ENCODE peak calls at places on chromosomes 12 and 14, in eight cellular contexts. J is gastrocnemius medialis; T is astrocyte of the spinal cord; K is effector memory CD4-positive, alpha-beta T cell; P is adrenal gland; L is fibroblast of lung; V is HL-60; Z is A673. D is an unnamed sample.

GRCh38 chr14:90467501-90467900 is 70.7 kb downstream of the CALM1 start:
- DNase-seq in J (no peak), T (no peak), K (no peak), P (no peak), L (no peak), V (no peak), Z (no peak), D (no peak)

GRCh38 chr14:78989246-78989645 is 819.1 kb downstream of the NRXN3 start:
- DNase-seq in J (no peak), T (no peak), K (no peak), P (no peak), L (no peak), V (no peak), Z (no peak), D (no peak)

GRCh38 chr14:21300892-21301291 is 21.0 kb downstream of the RPGRIP1 start:
- DNase-seq in J (no peak), T (no peak), K (no peak), P (peak), L (peak), V (peak), Z (peak), D (no peak)

GRCh38 chr12:92041742-92042141 is 103.9 kb downstream of the BTG1 start:
- DNase-seq in J (no peak), T (no peak), K (no peak), P (no peak), L (peak), V (no peak), Z (no peak), D (no peak)

GRCh38 chr14:73850940-73851339 is 691 bp upstream of the PTGR2 start:
- DNase-seq in J (no peak), T (no peak), K (no peak), P (no peak), L (peak), V (no peak), Z (peak), D (peak)

GRCh38 chr14:75334191-75335051 is 55.8 kb downstream of the FOS start:
- DNase-seq in J (peak), T (no peak), K (peak), P (peak), L (no peak), V (peak), Z (no peak), D (peak)

GRCh38 chr14:58055497-58055896 is 96.5 kb downstream of the ARMH4 start:
- DNase-seq in J (no peak), T (no peak), K (no peak), P (no peak), L (peak), V (no peak), Z (no peak), D (no peak)

GRCh38 chr12:120640840-120641833 is 711 bp downstream of the CABP1 start:
- DNase-seq in J (peak), T (peak), K (peak), P (peak), L (peak), V (peak), Z (peak), D (peak)

GRCh38 chr14:89399594-89400068 is 17.4 kb downstream of the FOXN3 start:
- DNase-seq in J (no peak), T (peak), K (no peak), P (no peak), L (peak), V (no peak), Z (peak), D (peak)

GRCh38 chr14:73802431-73803188 is 49.0 kb upstream of the PTGR2 start:
- DNase-seq in J (no peak), T (no peak), K (no peak), P (no peak), L (no peak), V (no peak), Z (no peak), D (no peak)

GRCh38 chr12:25518512-25518911 is 34.6 kb downstream of the LMNTD1 start:
- DNase-seq in J (no peak), T (peak), K (no peak), P (no peak), L (peak), V (no peak), Z (no peak), D (peak)

GRCh38 chr12:116317986-116318737 is 40.7 kb upstream of the MED13L start:
- DNase-seq in J (peak), T (no peak), K (no peak), P (no peak), L (peak), V (no peak), Z (no peak), D (no peak)

GRCh38 chr12:52446346-52447045 is 5.5 kb downstream of the KRT6B start:
- DNase-seq in J (no peak), T (no peak), K (no peak), P (no peak), L (peak), V (no peak), Z (no peak), D (no peak)

GRCh38 chr12:100141998-100142850 is 450 bp downstream of the BLTP3B start:
- DNase-seq in J (peak), T (no peak), K (peak), P (peak), L (no peak), V (peak), Z (peak), D (peak)

GRCh38 chr12:64175254-64175945 is 46.7 kb downstream of the KICS2 start:
- DNase-seq in J (no peak), T (no peak), K (no peak), P (no peak), L (no peak), V (peak), Z (peak), D (peak)

GRCh38 chr14:106141242-106142220 is 615.1 kb downstream of the TMEM121 start:
- DNase-seq in J (no peak), T (no peak), K (peak), P (no peak), L (no peak), V (peak), Z (peak), D (no peak)

GRCh38 chr14:22039938-22040780 is 366.5 kb upstream of the OR4E1 start:
- DNase-seq in J (no peak), T (no peak), K (no peak), P (no peak), L (no peak), V (peak), Z (peak), D (no peak)

GRCh38 chr14:39974036-39974435 is 541.8 kb upstream of the FBXO33 start:
- DNase-seq in J (no peak), T (no peak), K (no peak), P (no peak), L (no peak), V (no peak), Z (no peak), D (no peak)

GRCh38 chr14:105937253-105938054 is 411.1 kb downstream of the TMEM121 start:
- DNase-seq in J (no peak), T (no peak), K (no peak), P (no peak), L (no peak), V (no peak), Z (no peak), D (no peak)

GRCh38 chr12:119461815-119462214 is 127.3 kb downstream of the CCDC60 start:
- DNase-seq in J (no peak), T (no peak), K (no peak), P (no peak), L (no peak), V (no peak), Z (no peak), D (no peak)

GRCh38 chr12:102824218-102824835 is 92.7 kb downstream of the PAH start:
- DNase-seq in J (no peak), T (peak), K (no peak), P (peak), L (peak), V (no peak), Z (peak), D (no peak)

GRCh38 chr12:15209782-15210181 is 11.4 kb downstream of the RERG start:
- DNase-seq in J (peak), T (peak), K (no peak), P (no peak), L (peak), V (no peak), Z (no peak), D (peak)

GRCh38 chr12:62215506-62215905 is 44.7 kb upstream of the USP15 start:
- DNase-seq in J (no peak), T (no peak), K (no peak), P (no peak), L (no peak), V (no peak), Z (no peak), D (no peak)

GRCh38 chr14:24353551-24354529 is 14.0 kb upstream of the RIPK3 start:
- DNase-seq in J (no peak), T (no peak), K (no peak), P (no peak), L (peak), V (no peak), Z (no peak), D (peak)

GRCh38 chr14:51394804-51395203 is 154.8 kb downstream of the TMX1 start:
- DNase-seq in J (no peak), T (no peak), K (no peak), P (no peak), L (no peak), V (no peak), Z (no peak), D (no peak)

GRCh38 chr14:34623506-34623905 is 6.4 kb downstream of the SNX6 start:
- DNase-seq in J (no peak), T (no peak), K (no peak), P (no peak), L (peak), V (no peak), Z (no peak), D (no peak)

GRCh38 chr14:97331526-97331925 is 534.3 kb downstream of the VRK1 start:
- DNase-seq in J (no peak), T (no peak), K (no peak), P (no peak), L (no peak), V (no peak), Z (no peak), D (no peak)

GRCh38 chr12:92010853-92011701 is 134.6 kb downstream of the BTG1 start:
- DNase-seq in J (no peak), T (no peak), K (no peak), P (no peak), L (no peak), V (no peak), Z (no peak), D (no peak)

GRCh38 chr12:55935742-55936151 is 4.8 kb downstream of the DGKA start:
- DNase-seq in J (no peak), T (no peak), K (no peak), P (peak), L (no peak), V (no peak), Z (no peak), D (no peak)

GRCh38 chr12:55934773-55935172 is 3.8 kb downstream of the DGKA start:
- DNase-seq in J (no peak), T (no peak), K (no peak), P (no peak), L (no peak), V (no peak), Z (no peak), D (no peak)

GRCh38 chr12:55940065-55940732 is 9.2 kb downstream of the DGKA start:
- DNase-seq in J (peak), T (peak), K (peak), P (peak), L (peak), V (peak), Z (peak), D (peak)

GRCh38 chr12:55938826-55939501 is 8.0 kb downstream of the DGKA start:
- DNase-seq in J (no peak), T (no peak), K (no peak), P (no peak), L (no peak), V (no peak), Z (no peak), D (no peak)

DNA sequence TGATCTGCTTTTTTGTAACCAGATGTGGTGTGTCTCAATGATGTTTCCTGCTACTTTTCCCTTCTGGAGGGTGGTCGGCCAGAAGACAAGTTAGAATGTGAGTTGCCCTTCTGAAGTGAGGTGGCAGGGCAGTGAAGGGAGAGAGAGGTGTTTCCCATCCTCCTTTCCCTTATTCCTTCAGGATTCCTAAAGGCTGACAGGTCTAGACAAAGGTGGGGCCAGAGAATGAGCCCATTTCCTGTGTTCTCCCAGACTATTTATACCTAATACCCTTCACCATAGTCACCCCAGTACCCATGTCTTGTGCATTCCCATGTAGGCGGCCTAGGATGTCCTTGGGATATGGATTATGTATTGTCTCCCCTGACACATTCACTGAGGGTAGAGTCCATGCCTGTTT is 7.0 kb downstream of the DGKA start:
- DNase-seq in J (no peak), T (no peak), K (no peak), P (no peak), L (peak), V (no peak), Z (no peak), D (no peak)
- H3K4me3 ChIP-seq in J (no peak), T (no peak), K (no peak), P (no peak), L (no peak), V (no peak), Z (no peak), D (no peak)

DNA sequence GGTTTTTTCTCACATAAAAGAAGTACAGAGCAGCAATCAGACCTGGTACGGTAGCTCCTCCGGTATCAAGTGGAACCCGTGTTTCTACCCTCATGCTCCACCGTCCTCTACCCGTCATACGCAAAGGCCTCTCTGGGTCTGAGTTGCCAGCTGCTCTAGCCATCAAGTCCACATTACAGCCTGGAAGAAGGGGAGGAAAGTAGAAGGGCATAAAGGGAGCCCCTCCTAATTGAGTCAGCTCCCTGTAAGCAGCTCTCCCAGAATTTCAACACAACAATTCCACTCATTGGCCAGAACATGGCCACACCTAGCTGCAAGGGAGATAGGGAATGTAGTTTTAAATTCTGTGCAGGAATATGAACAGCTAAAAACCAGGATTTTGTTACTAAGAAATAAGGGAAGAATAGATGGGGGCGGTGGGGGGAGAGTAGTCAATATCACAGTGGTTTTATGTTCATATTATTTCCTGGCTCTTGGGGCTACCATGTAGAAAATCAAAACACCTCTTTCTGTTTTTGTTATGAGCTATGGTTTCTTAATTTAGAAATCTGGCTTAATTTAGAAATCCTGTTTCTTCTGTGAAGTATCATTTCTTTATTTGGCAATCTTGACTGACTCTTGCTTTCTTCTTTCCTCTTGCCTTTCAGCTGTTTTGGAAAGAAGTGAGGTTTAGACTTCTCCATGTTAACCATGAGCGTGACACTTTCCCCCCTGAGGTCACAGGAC is 103.9 kb downstream of the AKAP6 start:
- DNase-seq in J (no peak), T (no peak), K (no peak), P (no peak), L (no peak), V (no peak), Z (no peak), D (peak)
- H3K4me3 ChIP-seq in J (no peak), T (no peak), K (no peak), P (no peak), L (peak), V (no peak), Z (no peak), D (no peak)

GRCh38 chr12:129276408-129277042 is 423.2 kb downstream of the GLT1D1 start:
- DNase-seq in J (no peak), T (no peak), K (no peak), P (no peak), L (peak), V (no peak), Z (no peak), D (no peak)
- H3K4me3 ChIP-seq in J (no peak), T (no peak), K (no peak), P (no peak), L (no peak), V (no peak), Z (no peak), D (no peak)

DNA sequence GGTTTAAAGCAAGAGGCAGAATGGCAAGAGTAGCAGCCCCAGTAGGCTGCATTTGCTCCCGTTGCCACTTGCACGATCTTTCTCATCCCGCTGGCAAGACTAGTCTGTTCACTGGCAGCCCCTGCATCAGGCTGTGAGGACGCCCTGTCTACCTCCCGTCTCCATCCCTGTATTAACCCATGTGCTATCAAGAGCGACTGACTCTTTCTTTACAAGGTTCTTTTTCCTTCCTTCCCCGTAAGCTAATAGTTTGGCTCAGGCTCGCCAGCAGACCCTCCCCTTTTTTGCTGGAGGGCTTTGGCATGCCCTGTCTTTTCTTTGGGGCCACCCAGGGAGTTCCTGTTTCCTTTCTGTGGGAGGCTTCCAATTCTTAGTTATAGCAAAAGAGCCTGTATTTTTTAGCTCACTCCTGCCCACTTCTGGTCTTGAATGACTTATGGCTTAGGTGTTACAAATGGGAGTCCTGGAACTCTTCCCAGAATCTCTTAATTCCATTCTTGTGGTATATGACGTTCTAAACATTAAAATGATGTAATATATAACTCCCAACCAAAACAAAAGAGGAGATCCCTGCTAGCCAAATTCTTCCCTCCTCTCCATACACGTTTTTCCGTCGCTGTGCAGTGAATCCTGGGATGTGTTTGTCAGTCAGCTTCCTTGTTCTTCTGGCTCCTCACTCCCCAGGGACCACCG is 149.0 kb downstream of the PRKCH start:
- DNase-seq in J (no peak), T (peak), K (no peak), P (no peak), L (peak), V (no peak), Z (peak), D (peak)
- H3K4me3 ChIP-seq in J (no peak), T (no peak), K (no peak), P (no peak), L (peak), V (no peak), Z (peak), D (no peak)